ENCODE peak calls at places on chromosome 11, in seven cellular contexts. D is skeletal muscle cell; X is activated CD4-positive, CD25-positive, alpha-beta regulatory T cell; V is A172; G is naive thymus-derived CD8-positive, alpha-beta T cell; C is Calu3; I is choroid plexus epithelial cell. Z is an unnamed sample.

GRCh38 chr11:30196400-30197206 is 34.2 kb upstream of the FSHB start:
- DNase-seq in I (peak; percentile 66), D (no peak), V (peak; percentile 46), C (peak; percentile 67), X (no peak), G (no peak), Z (peak; percentile 54)

GRCh38 chr11:83409476-83409875 is 123.3 kb upstream of the CCDC90B start:
- DNase-seq in V (no peak), C (no peak), G (no peak), D (no peak), I (no peak), X (no peak), Z (no peak)

GRCh38 chr11:134725211-134725610 is 313.2 kb upstream of the B3GAT1 start:
- DNase-seq in X (no peak), C (no peak), G (no peak), I (no peak), V (no peak), D (no peak), Z (no peak)

GRCh38 chr11:132556316-132556715 is 976.0 kb downstream of the OPCML start:
- DNase-seq in X (no peak), V (no peak), C (no peak), G (no peak), I (no peak), D (no peak), Z (no peak)

GRCh38 chr11:72349616-72350218 is 84.6 kb downstream of the CLPB start:
- DNase-seq in I (no peak), V (no peak), C (peak; percentile 10), G (no peak), X (no peak), D (no peak), Z (no peak)

GRCh38 chr11:61095022-61095421 is 7.3 kb upstream of the CD5 start:
- DNase-seq in V (no peak), C (no peak), I (no peak), G (no peak), X (no peak), D (no peak), Z (peak; percentile 6)

GRCh38 chr11:47917643-47918369 is 62.6 kb upstream of the PTPRJ start:
- DNase-seq in I (peak; percentile 91), D (peak; percentile 71), V (peak; percentile 97), X (no peak), G (peak; percentile 4), C (peak; percentile 54), Z (no peak)

GRCh38 chr11:57903441-57904123 is 120.1 kb upstream of the OR9Q1 start:
- DNase-seq in D (no peak), C (peak; percentile 85), G (peak; percentile 2), V (peak; percentile 68), X (no peak), I (no peak), Z (peak; percentile 11)

GRCh38 chr11:130136107-130136506 is 23.5 kb upstream of the ST14 start:
- DNase-seq in V (no peak), G (no peak), X (no peak), I (no peak), C (no peak), D (no peak), Z (no peak)